ENCODE peak calls at places on chromosomes 16 and 17, in ten cellular contexts. One of them, this sample, is unnamed.

GRCh38 chr17:74972973-74973328 is 392 bp upstream of the HID1 start:
- DNase-seq in AG04449: no peak
- DNase-seq in ELF-1: peak; percentile 27
- DNase-seq in PC-3: no peak
- DNase-seq in AML-193: no peak
- DNase-seq in transverse colon: no peak
- DNase-seq in GM12865: no peak
- DNase-seq in immature natural killer cell: no peak
- DNase-seq in AG08395: no peak
- DNase-seq in epithelial cell of esophagus: no peak
- DNase-seq in this sample: no peak

GRCh38 chr17:17781591-17782424 is 55.0 kb downstream of the SREBF1 start:
- DNase-seq in AG04449: no peak
- DNase-seq in ELF-1: peak; percentile 49
- DNase-seq in PC-3: peak; percentile 45
- DNase-seq in AML-193: no peak
- DNase-seq in transverse colon: peak; percentile 65
- DNase-seq in GM12865: no peak
- DNase-seq in immature natural killer cell: peak; percentile 22
- DNase-seq in AG08395: peak; percentile 45
- DNase-seq in epithelial cell of esophagus: peak; percentile 49
- DNase-seq in this sample: peak; percentile 39

GRCh38 chr16:49620158-49620867 is 235.6 kb downstream of the ZNF423 start:
- DNase-seq in AG04449: peak; percentile 12
- DNase-seq in ELF-1: peak; percentile 42
- DNase-seq in PC-3: peak; percentile 33
- DNase-seq in AML-193: no peak
- DNase-seq in transverse colon: peak; percentile 31
- DNase-seq in GM12865: no peak
- DNase-seq in immature natural killer cell: no peak
- DNase-seq in AG08395: peak; percentile 89
- DNase-seq in epithelial cell of esophagus: no peak
- DNase-seq in this sample: no peak

GRCh38 chr17:49229805-49230600 is 584 bp downstream of the PHOSPHO1 start:
- DNase-seq in AG04449: no peak
- DNase-seq in ELF-1: no peak
- DNase-seq in PC-3: no peak
- DNase-seq in AML-193: no peak
- DNase-seq in transverse colon: no peak
- DNase-seq in GM12865: no peak
- DNase-seq in immature natural killer cell: no peak
- DNase-seq in AG08395: no peak
- DNase-seq in epithelial cell of esophagus: no peak
- DNase-seq in this sample: no peak

GRCh38 chr17:5500247-5500803 is 14.0 kb downstream of the MIS12 start:
- DNase-seq in AG04449: no peak
- DNase-seq in ELF-1: no peak
- DNase-seq in PC-3: no peak
- DNase-seq in AML-193: no peak
- DNase-seq in transverse colon: no peak
- DNase-seq in GM12865: no peak
- DNase-seq in immature natural killer cell: no peak
- DNase-seq in AG08395: peak; percentile 13
- DNase-seq in epithelial cell of esophagus: no peak
- DNase-seq in this sample: peak; percentile 13

GRCh38 chr16:16004314-16004749 is 54.9 kb downstream of the ABCC1 start:
- DNase-seq in AG04449: no peak
- DNase-seq in ELF-1: no peak
- DNase-seq in PC-3: peak; percentile 65
- DNase-seq in AML-193: no peak
- DNase-seq in transverse colon: no peak
- DNase-seq in GM12865: no peak
- DNase-seq in immature natural killer cell: no peak
- DNase-seq in AG08395: peak; percentile 62
- DNase-seq in epithelial cell of esophagus: peak; percentile 38
- DNase-seq in this sample: no peak

GRCh38 chr17:79080349-79080748 is 5.7 kb downstream of the ENGASE start:
- DNase-seq in AG04449: no peak
- DNase-seq in ELF-1: no peak
- DNase-seq in PC-3: no peak
- DNase-seq in AML-193: no peak
- DNase-seq in transverse colon: no peak
- DNase-seq in GM12865: no peak
- DNase-seq in immature natural killer cell: no peak
- DNase-seq in AG08395: no peak
- DNase-seq in epithelial cell of esophagus: no peak
- DNase-seq in this sample: no peak

GRCh38 chr17:44677136-44677535 is 12.4 kb downstream of the CCDC43 start:
- DNase-seq in AG04449: no peak
- DNase-seq in ELF-1: no peak
- DNase-seq in PC-3: peak; percentile 18
- DNase-seq in AML-193: no peak
- DNase-seq in transverse colon: no peak
- DNase-seq in GM12865: no peak
- DNase-seq in immature natural killer cell: no peak
- DNase-seq in AG08395: peak; percentile 33
- DNase-seq in epithelial cell of esophagus: no peak
- DNase-seq in this sample: no peak

GRCh38 chr16:59591480-59591879 is 857.4 kb upstream of the GOT2 start:
- DNase-seq in AG04449: peak; percentile 33
- DNase-seq in ELF-1: no peak
- DNase-seq in PC-3: peak; percentile 32
- DNase-seq in AML-193: no peak
- DNase-seq in transverse colon: no peak
- DNase-seq in GM12865: no peak
- DNase-seq in immature natural killer cell: no peak
- DNase-seq in AG08395: peak; percentile 22
- DNase-seq in epithelial cell of esophagus: no peak
- DNase-seq in this sample: no peak

GRCh38 chr16:67663151-67663876 is 2.6 kb downstream of the PARD6A start:
- DNase-seq in AG04449: no peak
- DNase-seq in ELF-1: no peak
- DNase-seq in PC-3: no peak
- DNase-seq in AML-193: peak; percentile 5
- DNase-seq in transverse colon: no peak
- DNase-seq in GM12865: no peak
- DNase-seq in immature natural killer cell: no peak
- DNase-seq in AG08395: no peak
- DNase-seq in epithelial cell of esophagus: no peak
- DNase-seq in this sample: peak; percentile 71

GRCh38 chr17:74610108-74610507 is 13.4 kb downstream of the CD300E start:
- DNase-seq in AG04449: no peak
- DNase-seq in ELF-1: peak; percentile 45
- DNase-seq in PC-3: peak; percentile 16
- DNase-seq in AML-193: no peak
- DNase-seq in transverse colon: no peak
- DNase-seq in GM12865: peak; percentile 9
- DNase-seq in immature natural killer cell: no peak
- DNase-seq in AG08395: no peak
- DNase-seq in epithelial cell of esophagus: no peak
- DNase-seq in this sample: no peak

GRCh38 chr17:61284174-61284573 is 115.5 kb upstream of the TBX2 start:
- DNase-seq in AG04449: peak; percentile 65
- DNase-seq in ELF-1: peak; percentile 72
- DNase-seq in PC-3: peak; percentile 57
- DNase-seq in AML-193: no peak
- DNase-seq in transverse colon: no peak
- DNase-seq in GM12865: no peak
- DNase-seq in immature natural killer cell: no peak
- DNase-seq in AG08395: no peak
- DNase-seq in epithelial cell of esophagus: no peak
- DNase-seq in this sample: no peak

GRCh38 chr17:82004485-82005455 is 17.9 kb downstream of the CENPX start:
- DNase-seq in AG04449: no peak
- DNase-seq in ELF-1: no peak
- DNase-seq in PC-3: no peak
- DNase-seq in AML-193: no peak
- DNase-seq in transverse colon: no peak
- DNase-seq in GM12865: no peak
- DNase-seq in immature natural killer cell: no peak
- DNase-seq in AG08395: no peak
- DNase-seq in epithelial cell of esophagus: no peak
- DNase-seq in this sample: no peak

GRCh38 chr17:49227436-49228261 is 2.9 kb downstream of the PHOSPHO1 start:
- DNase-seq in AG04449: peak; percentile 10
- DNase-seq in ELF-1: peak; percentile 91
- DNase-seq in PC-3: peak; percentile 88
- DNase-seq in AML-193: peak; percentile 70
- DNase-seq in transverse colon: peak; percentile 85
- DNase-seq in GM12865: peak; percentile 88
- DNase-seq in immature natural killer cell: peak; percentile 77
- DNase-seq in AG08395: peak; percentile 75
- DNase-seq in epithelial cell of esophagus: peak; percentile 69
- DNase-seq in this sample: peak; percentile 76

GRCh38 chr16:86261379-86261778 is 248.9 kb upstream of the FOXF1 start:
- DNase-seq in AG04449: no peak
- DNase-seq in ELF-1: no peak
- DNase-seq in PC-3: peak; percentile 18
- DNase-seq in AML-193: no peak
- DNase-seq in transverse colon: no peak
- DNase-seq in GM12865: peak; percentile 45
- DNase-seq in immature natural killer cell: no peak
- DNase-seq in AG08395: peak; percentile 30
- DNase-seq in epithelial cell of esophagus: no peak
- DNase-seq in this sample: no peak

GRCh38 chr16:77043076-77043475 is 147.9 kb upstream of the MON1B start:
- DNase-seq in AG04449: no peak
- DNase-seq in ELF-1: no peak
- DNase-seq in PC-3: peak; percentile 43
- DNase-seq in AML-193: peak; percentile 2
- DNase-seq in transverse colon: no peak
- DNase-seq in GM12865: peak; percentile 9
- DNase-seq in immature natural killer cell: no peak
- DNase-seq in AG08395: no peak
- DNase-seq in epithelial cell of esophagus: peak; percentile 41
- DNase-seq in this sample: no peak

GRCh38 chr17:7982666-7983065 is 19.7 kb upstream of the GUCY2D start:
- DNase-seq in AG04449: no peak
- DNase-seq in ELF-1: no peak
- DNase-seq in PC-3: peak; percentile 51
- DNase-seq in AML-193: peak; percentile 35
- DNase-seq in transverse colon: no peak
- DNase-seq in GM12865: no peak
- DNase-seq in immature natural killer cell: no peak
- DNase-seq in AG08395: no peak
- DNase-seq in epithelial cell of esophagus: peak; percentile 21
- DNase-seq in this sample: no peak

GRCh38 chr16:58661199-58661830 is 23.3 kb downstream of the SLC38A7 start:
- DNase-seq in AG04449: peak; percentile 56
- DNase-seq in ELF-1: peak; percentile 68
- DNase-seq in PC-3: peak; percentile 85
- DNase-seq in AML-193: peak; percentile 80
- DNase-seq in transverse colon: peak; percentile 38
- DNase-seq in GM12865: peak; percentile 68
- DNase-seq in immature natural killer cell: peak; percentile 23
- DNase-seq in AG08395: peak; percentile 95
- DNase-seq in epithelial cell of esophagus: peak; percentile 87
- DNase-seq in this sample: peak; percentile 48

GRCh38 chr16:30399435-30400186 is 4.4 kb downstream of the ZNF48 start:
- DNase-seq in AG04449: no peak
- DNase-seq in ELF-1: no peak
- DNase-seq in PC-3: peak; percentile 9
- DNase-seq in AML-193: no peak
- DNase-seq in transverse colon: no peak
- DNase-seq in GM12865: no peak
- DNase-seq in immature natural killer cell: no peak
- DNase-seq in AG08395: no peak
- DNase-seq in epithelial cell of esophagus: no peak
- DNase-seq in this sample: no peak

GRCh38 chr16:31130899-31131298 is 4.6 kb downstream of the PRSS8 start:
- DNase-seq in AG04449: no peak
- DNase-seq in ELF-1: peak; percentile 94
- DNase-seq in PC-3: peak; percentile 67
- DNase-seq in AML-193: no peak
- DNase-seq in transverse colon: peak; percentile 92
- DNase-seq in GM12865: no peak
- DNase-seq in immature natural killer cell: no peak
- DNase-seq in AG08395: no peak
- DNase-seq in epithelial cell of esophagus: peak; percentile 91
- DNase-seq in this sample: no peak

GRCh38 chr17:63506627-63507026 is 16.5 kb upstream of the KCNH6 start:
- DNase-seq in AG04449: no peak
- DNase-seq in ELF-1: no peak
- DNase-seq in PC-3: no peak
- DNase-seq in AML-193: no peak
- DNase-seq in transverse colon: no peak
- DNase-seq in GM12865: no peak
- DNase-seq in immature natural killer cell: no peak
- DNase-seq in AG08395: no peak
- DNase-seq in epithelial cell of esophagus: no peak
- DNase-seq in this sample: no peak

GRCh38 chr16:50183316-50183715 is 30.2 kb downstream of the TENT4B start:
- DNase-seq in AG04449: peak; percentile 44
- DNase-seq in ELF-1: no peak
- DNase-seq in PC-3: no peak
- DNase-seq in AML-193: no peak
- DNase-seq in transverse colon: no peak
- DNase-seq in GM12865: no peak
- DNase-seq in immature natural killer cell: no peak
- DNase-seq in AG08395: peak; percentile 22
- DNase-seq in epithelial cell of esophagus: no peak
- DNase-seq in this sample: no peak

GRCh38 chr17:83136931-83137330 is 57.5 kb downstream of the METRNL start:
- DNase-seq in AG04449: no peak
- DNase-seq in ELF-1: no peak
- DNase-seq in PC-3: no peak
- DNase-seq in AML-193: no peak
- DNase-seq in transverse colon: peak; percentile 1
- DNase-seq in GM12865: no peak
- DNase-seq in immature natural killer cell: no peak
- DNase-seq in AG08395: no peak
- DNase-seq in epithelial cell of esophagus: no peak
- DNase-seq in this sample: no peak

GRCh38 chr16:56862776-56863175 is 2.2 kb upstream of the SLC12A3 start:
- DNase-seq in AG04449: no peak
- DNase-seq in ELF-1: no peak
- DNase-seq in PC-3: no peak
- DNase-seq in AML-193: peak; percentile 51
- DNase-seq in transverse colon: peak; percentile 21
- DNase-seq in GM12865: no peak
- DNase-seq in immature natural killer cell: peak; percentile 63
- DNase-seq in AG08395: no peak
- DNase-seq in epithelial cell of esophagus: no peak
- DNase-seq in this sample: no peak

GRCh38 chr16:78072275-78072674 is 27.2 kb upstream of the WWOX start:
- DNase-seq in AG04449: no peak
- DNase-seq in ELF-1: peak; percentile 80
- DNase-seq in PC-3: peak; percentile 6
- DNase-seq in AML-193: no peak
- DNase-seq in transverse colon: no peak
- DNase-seq in GM12865: no peak
- DNase-seq in immature natural killer cell: no peak
- DNase-seq in AG08395: no peak
- DNase-seq in epithelial cell of esophagus: peak; percentile 32
- DNase-seq in this sample: no peak

GRCh38 chr17:1108810-1109605 is 70.8 kb downstream of the ABR start:
- DNase-seq in AG04449: no peak
- DNase-seq in ELF-1: no peak
- DNase-seq in PC-3: peak; percentile 38
- DNase-seq in AML-193: no peak
- DNase-seq in transverse colon: peak; percentile 67
- DNase-seq in GM12865: peak; percentile 65
- DNase-seq in immature natural killer cell: peak; percentile 79
- DNase-seq in AG08395: peak; percentile 66
- DNase-seq in epithelial cell of esophagus: peak; percentile 61
- DNase-seq in this sample: peak; percentile 67

GRCh38 chr17:56440391-56440790 is 153.1 kb upstream of the NOG start:
- DNase-seq in AG04449: no peak
- DNase-seq in ELF-1: no peak
- DNase-seq in PC-3: no peak
- DNase-seq in AML-193: no peak
- DNase-seq in transverse colon: no peak
- DNase-seq in GM12865: no peak
- DNase-seq in immature natural killer cell: no peak
- DNase-seq in AG08395: peak; percentile 31
- DNase-seq in epithelial cell of esophagus: peak; percentile 32
- DNase-seq in this sample: no peak

GRCh38 chr16:56985962-56986360 is 3.4 kb upstream of the NLRC5 start:
- DNase-seq in AG04449: no peak
- DNase-seq in ELF-1: no peak
- DNase-seq in PC-3: no peak
- DNase-seq in AML-193: no peak
- DNase-seq in transverse colon: no peak
- DNase-seq in GM12865: no peak
- DNase-seq in immature natural killer cell: no peak
- DNase-seq in AG08395: no peak
- DNase-seq in epithelial cell of esophagus: no peak
- DNase-seq in this sample: no peak

This sample was measured in endothelial cell.